ENCODE peak calls at places on chromosome 13, in seven cellular contexts. U is AG09319, T is thoracic aorta, H is NCI-H524, S is GM03348, K is HAP-1, N is MV-4-11. Z is an unnamed sample.

GRCh38 chr13:114174529-114174941 is 4.5 kb upstream of the CFAP97D2 start:
- DNase-seq in U (no peak), T (no peak), H (no peak), S (no peak), K (no peak), N (no peak), Z (peak; percentile 44)

GRCh38 chr13:57932071-57932470 is 300.5 kb downstream of the PCDH17 start:
- DNase-seq in U (no peak), T (no peak), H (no peak), S (no peak), K (no peak), N (no peak), Z (no peak)

GRCh38 chr13:32734511-32734910 is 148.3 kb downstream of the PDS5B start:
- DNase-seq in U (no peak), T (no peak), H (peak; percentile 73), S (peak; percentile 5), K (peak; percentile 25), N (no peak), Z (peak; percentile 12)

GRCh38 chr13:93882086-93882651 is 597.3 kb downstream of the DCT start:
- DNase-seq in U (no peak), T (no peak), H (no peak), S (no peak), K (no peak), N (no peak), Z (no peak)

GRCh38 chr13:46686171-46686570 is 110.8 kb downstream of the ESD start:
- DNase-seq in U (no peak), T (no peak), H (no peak), S (no peak), K (no peak), N (no peak), Z (no peak)

GRCh38 chr13:112890316-112891131 is 78.5 kb upstream of the MCF2L start:
- DNase-seq in U (no peak), T (no peak), H (no peak), S (no peak), K (no peak), N (no peak), Z (no peak)

GRCh38 chr13:85896516-85897450 is 97.6 kb upstream of the SLITRK6 start:
- DNase-seq in U (no peak), T (no peak), H (no peak), S (no peak), K (no peak), N (no peak), Z (no peak)

GRCh38 chr13:114203536-114203935 is 24.5 kb downstream of the CFAP97D2 start:
- DNase-seq in U (no peak), T (no peak), H (peak; percentile 15), S (no peak), K (no peak), N (no peak), Z (no peak)

GRCh38 chr13:21752501-21752900 is 81.6 kb downstream of the FGF9 start:
- DNase-seq in U (no peak), T (no peak), H (no peak), S (no peak), K (no peak), N (no peak), Z (no peak)

GRCh38 chr13:34065915-34066314 is 248.0 kb downstream of the RFC3 start:
- DNase-seq in U (no peak), T (no peak), H (no peak), S (no peak), K (no peak), N (no peak), Z (no peak)

GRCh38 chr13:48188640-48189039 is 44.4 kb upstream of the ITM2B start:
- DNase-seq in U (no peak), T (no peak), H (no peak), S (no peak), K (no peak), N (no peak), Z (no peak)

GRCh38 chr13:28981530-28981929 is 161.4 kb downstream of the MTUS2 start:
- DNase-seq in U (no peak), T (no peak), H (no peak), S (no peak), K (no peak), N (no peak), Z (no peak)

GRCh38 chr13:112965103-112965502 is 3.9 kb upstream of the MCF2L start:
- DNase-seq in U (no peak), T (no peak), H (no peak), S (no peak), K (no peak), N (no peak), Z (no peak)

GRCh38 chr13:110063490-110063889 is 243.5 kb downstream of the COL4A1 start:
- DNase-seq in U (no peak), T (no peak), H (no peak), S (no peak), K (no peak), N (no peak), Z (no peak)

GRCh38 chr13:41780736-41781708 is 179.9 kb downstream of the VWA8 start:
- DNase-seq in U (peak; percentile 55), T (no peak), H (no peak), S (peak; percentile 79), K (no peak), N (peak; percentile 66), Z (peak; percentile 16)

GRCh38 chr13:28161370-28161769 is 23.0 kb downstream of the PAN3 start:
- DNase-seq in U (no peak), T (no peak), H (no peak), S (peak; percentile 23), K (peak; percentile 83), N (peak; percentile 27), Z (no peak)

GRCh38 chr13:45325806-45326205 is 15.2 kb downstream of the TPT1 start:
- DNase-seq in U (no peak), T (peak; percentile 45), H (no peak), S (peak; percentile 79), K (no peak), N (peak; percentile 67), Z (no peak)

GRCh38 chr13:39946769-39947168 is 291.3 kb downstream of the COG6 start:
- DNase-seq in U (no peak), T (no peak), H (no peak), S (no peak), K (no peak), N (no peak), Z (no peak)

GRCh38 chr13:45199716-45200115 is 1.1 kb downstream of the KCTD4 start:
- DNase-seq in U (no peak), T (no peak), H (no peak), S (no peak), K (no peak), N (peak; percentile 9), Z (no peak)

GRCh38 chr13:105814902-105815250 is 720.6 kb downstream of the EFNB2 start:
- DNase-seq in U (no peak), T (no peak), H (no peak), S (no peak), K (no peak), N (no peak), Z (no peak)

GRCh38 chr13:111143875-111144540 is 28.9 kb downstream of the ARHGEF7 start:
- DNase-seq in U (no peak), T (no peak), H (no peak), S (no peak), K (no peak), N (no peak), Z (no peak)

Z was measured in SK-N-MC.